ENCODE peak calls at places on chromosomes 6 and 20, in four cellular contexts. Y is gastrocnemius medialis, Q is left ventricle myocardium inferior, F is adipocyte. C is an unnamed sample.

GRCh38 chr6:161486326-161486725 is 212.5 kb upstream of the AGPAT4 start:
- DNase-seq in Y (peak; percentile 60), Q (no peak), F (peak; percentile 62), C (peak; percentile 77)

GRCh38 chr6:137432054-137432545 is 62.1 kb downstream of the OLIG3 start:
- DNase-seq in Y (no peak), Q (no peak), F (no peak), C (no peak)

GRCh38 chr6:11656486-11656885 is 118.9 kb downstream of the TMEM170B start:
- DNase-seq in Y (no peak), Q (no peak), F (no peak), C (no peak)

GRCh38 chr20:9926476-9926875 is 87.6 kb upstream of the PAK5 start:
- DNase-seq in Y (no peak), Q (no peak), F (no peak), C (no peak)

GRCh38 chr20:59984551-59984950 is 26.3 kb downstream of the CDH26 start:
- DNase-seq in Y (no peak), Q (no peak), F (no peak), C (no peak)

GRCh38 chr6:137102851-137103492 is 58.2 kb upstream of the IL20RA start:
- DNase-seq in Y (no peak), Q (no peak), F (no peak), C (no peak)

GRCh38 chr20:18057106-18057993 is at the start of gene OVOL2:
- DNase-seq in Y (no peak), Q (no peak), F (no peak), C (no peak)

GRCh38 chr6:38105066-38105465 is 285.5 kb downstream of the ZFAND3 start:
- DNase-seq in Y (no peak), Q (no peak), F (no peak), C (no peak)

GRCh38 chr20:60695223-60695622 is 556.8 kb upstream of the CDH4 start:
- DNase-seq in Y (no peak), Q (no peak), F (no peak), C (peak; percentile 96)

GRCh38 chr6:41338654-41339053 is 3.2 kb downstream of the NCR2 start:
- DNase-seq in Y (no peak), Q (no peak), F (no peak), C (no peak)

GRCh38 chr6:116387374-116387773 is 16.6 kb downstream of the DSE start:
- DNase-seq in Y (peak; percentile 13), Q (no peak), F (peak; percentile 52), C (peak; percentile 81)

GRCh38 chr6:13488015-13488895 is 855 bp upstream of the GFOD1 start:
- DNase-seq in Y (peak; percentile 63), Q (peak; percentile 55), F (peak; percentile 48), C (peak; percentile 53)

GRCh38 chr6:136113736-136114173 is 136.4 kb downstream of the MTFR2 start:
- DNase-seq in Y (peak; percentile 23), Q (peak; percentile 39), F (peak; percentile 80), C (peak; percentile 63)

GRCh38 chr6:117168296-117169059 is 96.9 kb upstream of the VGLL2 start:
- DNase-seq in Y (no peak), Q (no peak), F (no peak), C (no peak)

GRCh38 chr6:7156666-7157278 is 49.0 kb downstream of the RREB1 start:
- DNase-seq in Y (no peak), Q (no peak), F (peak; percentile 85), C (peak; percentile 81)

GRCh38 chr20:10984899-10985298 is 311.1 kb upstream of the JAG1 start:
- DNase-seq in Y (no peak), Q (no peak), F (no peak), C (no peak)

GRCh38 chr6:5085638-5086293 is 625 bp downstream of the PPP1R3G start:
- DNase-seq in Y (no peak), Q (peak; percentile 39), F (peak; percentile 65), C (peak; percentile 27)

GRCh38 chr6:11161031-11161966 is 49.8 kb upstream of the ERVFRD-1 start:
- DNase-seq in Y (no peak), Q (no peak), F (peak; percentile 68), C (peak; percentile 62)

GRCh38 chr6:13407709-13408695 is 79.4 kb downstream of the GFOD1 start:
- DNase-seq in Y (no peak), Q (no peak), F (peak; percentile 87), C (peak; percentile 92)

GRCh38 chr20:51532577-51533191 is 9.8 kb downstream of the NFATC2 start:
- DNase-seq in Y (peak; percentile 46), Q (peak; percentile 52), F (no peak), C (peak; percentile 54)

GRCh38 chr6:146429831-146430230 is 113.8 kb upstream of the RAB32 start:
- DNase-seq in Y (no peak), Q (no peak), F (no peak), C (no peak)

GRCh38 chr20:14334306-14334930 is 3.0 kb downstream of the FLRT3 start:
- DNase-seq in Y (peak; percentile 27), Q (no peak), F (peak; percentile 89), C (peak; percentile 18)

GRCh38 chr6:169162249-169162967 is 91.2 kb downstream of the THBS2 start:
- DNase-seq in Y (no peak), Q (no peak), F (no peak), C (no peak)

GRCh38 chr6:7016238-7016637 is 91.5 kb upstream of the RREB1 start:
- DNase-seq in Y (no peak), Q (no peak), F (no peak), C (no peak)

GRCh38 chr6:136599324-136600011 is 49.2 kb upstream of the MAP7 start:
- DNase-seq in Y (peak; percentile 23), Q (no peak), F (peak; percentile 33), C (peak; percentile 64)

GRCh38 chr6:78502386-78502887 is 364.9 kb upstream of the IRAK1BP1 start:
- DNase-seq in Y (no peak), Q (no peak), F (no peak), C (no peak)

GRCh38 chr20:43838703-43839060 is 76.0 kb upstream of the TOX2 start:
- DNase-seq in Y (no peak), Q (no peak), F (no peak), C (no peak)

GRCh38 chr6:157376706-157377230 is 4.2 kb upstream of the ZDHHC14 start:
- DNase-seq in Y (no peak), Q (no peak), F (no peak), C (no peak)

GRCh38 chr6:2503816-2504494 is 246.8 kb downstream of the MYLK4 start:
- DNase-seq in Y (no peak), Q (no peak), F (peak; percentile 37), C (peak; percentile 53)

GRCh38 chr20:21189761-21190523 is 64.1 kb downstream of the KIZ start:
- DNase-seq in Y (no peak), Q (no peak), F (no peak), C (no peak)

GRCh38 chr6:39296745-39297640 is 17.2 kb downstream of the KCNK17 start:
- DNase-seq in Y (peak; percentile 53), Q (peak; percentile 57), F (peak; percentile 12), C (no peak)

GRCh38 chr6:75115501-75115900 is 90.4 kb downstream of the COL12A1 start:
- DNase-seq in Y (no peak), Q (no peak), F (no peak), C (peak; percentile 77)

GRCh38 chr20:34701405-34702085 is 2.6 kb upstream of the TP53INP2 start:
- DNase-seq in Y (no peak), Q (no peak), F (no peak), C (no peak)

GRCh38 chr6:158232445-158233213 is 64.5 kb downstream of the GTF2H5 start:
- DNase-seq in Y (peak; percentile 79), Q (peak; percentile 60), F (peak; percentile 81), C (peak; percentile 51)

GRCh38 chr6:87393026-87393622 is 14.6 kb upstream of the CFAP206 start:
- DNase-seq in Y (no peak), Q (no peak), F (peak; percentile 90), C (peak; percentile 46)

GRCh38 chr20:33079267-33079666 is at the start of gene BPIFB4:
- DNase-seq in Y (no peak), Q (no peak), F (peak; percentile 46), C (peak; percentile 25)

GRCh38 chr20:33084722-33085121 is 5.3 kb downstream of the BPIFB4 start:
- DNase-seq in Y (no peak), Q (no peak), F (no peak), C (no peak)

GRCh38 chr20:33083544-33084340 is 4.3 kb downstream of the BPIFB4 start:
- DNase-seq in Y (no peak), Q (no peak), F (no peak), C (no peak)

GRCh38 chr20:33086052-33086722 is 6.7 kb downstream of the BPIFB4 start:
- DNase-seq in Y (no peak), Q (no peak), F (no peak), C (no peak)

DNA sequence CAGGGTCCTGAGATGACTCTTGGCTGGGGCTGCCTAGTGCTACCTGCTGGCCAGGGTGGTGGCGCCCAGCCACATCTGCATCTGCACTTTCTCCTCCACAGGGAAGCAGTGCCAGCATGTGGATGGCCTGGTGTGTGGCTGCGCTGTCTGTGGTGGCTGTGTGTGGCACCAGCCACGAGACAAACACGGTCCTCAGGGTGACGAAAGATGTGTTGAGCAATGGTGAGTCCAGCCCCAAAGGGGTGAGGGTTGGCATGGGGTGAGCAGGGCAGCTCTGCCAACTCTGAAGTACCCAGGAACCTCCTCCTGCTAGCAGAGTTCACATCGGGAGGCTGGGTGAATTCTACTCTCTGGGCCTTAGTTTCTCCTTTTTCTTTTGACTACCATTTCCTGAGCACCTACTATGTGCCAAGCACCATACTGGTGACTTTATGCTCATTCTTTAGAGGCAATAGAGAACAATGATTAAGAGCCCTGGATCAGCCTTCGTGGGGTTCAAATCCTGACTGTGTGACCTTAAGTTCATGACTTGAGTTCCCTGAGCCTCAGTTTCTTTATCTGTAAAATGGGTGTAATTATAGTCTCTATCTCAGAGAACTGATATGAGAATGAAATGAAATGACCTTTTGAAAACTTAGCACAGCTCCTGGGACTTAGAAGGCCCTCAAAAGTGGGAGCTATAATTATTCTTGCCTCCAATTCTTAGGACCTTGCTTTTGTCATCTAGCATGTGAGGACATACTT is 2.1 kb downstream of the BPIFB4 start:
- DNase-seq in Y (no peak), Q (no peak), F (no peak), C (no peak)
- H3K27me3 ChIP-seq in Y (no peaks in the 10 kb centered on the region), Q (peaks cover 34% of the 10 kb centered on the region), F (peaks cover 48% of the 10 kb centered on the region), C (no peaks in the 10 kb centered on the region)

GRCh38 chr20:50333856-50334255 is 143.2 kb downstream of the CEBPB start:
- DNase-seq in Y (no peak), Q (no peak), F (peak; percentile 56), C (peak; percentile 94)
- H3K4me1 ChIP-seq in Y (peaks cover 6% of the 10 kb centered on the region), Q (no peaks in the 10 kb centered on the region), F (peaks cover 72% of the 10 kb centered on the region), C (peaks cover 18% of the 10 kb centered on the region)

GRCh38 chr6:28732052-28732451 is 191.7 kb downstream of the TRIM27 start:
- DNase-seq in Y (no peak), Q (no peak), F (no peak), C (no peak)

GRCh38 chr6:28738396-28738765 is 185.4 kb downstream of the TRIM27 start:
- DNase-seq in Y (no peak), Q (no peak), F (no peak), C (no peak)

GRCh38 chr6:28737750-28738395 is 185.9 kb downstream of the TRIM27 start:
- DNase-seq in Y (no peak), Q (no peak), F (no peak), C (no peak)

GRCh38 chr6:28734443-28734959 is 189.3 kb downstream of the TRIM27 start:
- DNase-seq in Y (no peak), Q (no peak), F (peak; percentile 44), C (no peak)

GRCh38 chr6:28736121-28736520 is 187.7 kb downstream of the TRIM27 start:
- DNase-seq in Y (no peak), Q (no peak), F (no peak), C (no peak)
- H3K27me3 ChIP-seq in Y (peaks cover 69% of the 10 kb centered on the region), Q (peaks cover 100% of the 10 kb centered on the region), F (peaks cover 62% of the 10 kb centered on the region), C (peaks cover 46% of the 10 kb centered on the region)

GRCh38 chr6:143055213-143055612 is 5.5 kb upstream of the AIG1 start:
- DNase-seq in Y (no peak), Q (no peak), F (no peak), C (no peak)
- H3K4me1 ChIP-seq in Y (peaks cover 8% of the 10 kb centered on the region), Q (peaks cover 11% of the 10 kb centered on the region), F (peaks cover 6% of the 10 kb centered on the region), C (peaks cover 11% of the 10 kb centered on the region)

GRCh38 chr6:68639211-68639610 is 4.1 kb downstream of the ADGRB3 start:
- DNase-seq in Y (no peak), Q (no peak), F (no peak), C (no peak)
- H3K27me3 ChIP-seq in Y (peaks cover 6% of the 10 kb centered on the region), Q (peaks cover 64% of the 10 kb centered on the region), F (peaks cover 47% of the 10 kb centered on the region), C (peaks cover 20% of the 10 kb centered on the region)